ENCODE peak calls at places on chromosome 21, in five cellular contexts. One of them, this sample, is unnamed.

GRCh38 chr21:26844258-26845065 is 747 bp downstream of the ADAMTS1 start:
- DNase-seq in hepatocyte: peak; percentile 71
- DNase-seq in GM23248: peak; percentile 76
- DNase-seq in PC-3: peak; percentile 33
- DNase-seq in HCT116: no peak
- DNase-seq in this sample: no peak

GRCh38 chr21:39660191-39660590 is 47.5 kb downstream of the B3GALT5 start:
- DNase-seq in GM23248: peak; percentile 30
- DNase-seq in hepatocyte: peak; percentile 48
- DNase-seq in HCT116: no peak
- DNase-seq in PC-3: peak; percentile 25
- DNase-seq in this sample: no peak

GRCh38 chr21:28445081-28445830 is 547.4 kb downstream of the LTN1 start:
- DNase-seq in PC-3: peak; percentile 91
- DNase-seq in hepatocyte: no peak
- DNase-seq in HCT116: no peak
- DNase-seq in GM23248: peak; percentile 87
- DNase-seq in this sample: no peak

GRCh38 chr21:16992448-16992847 is 520.4 kb upstream of the CXADR start:
- DNase-seq in HCT116: no peak
- DNase-seq in PC-3: no peak
- DNase-seq in GM23248: no peak
- DNase-seq in hepatocyte: no peak
- DNase-seq in this sample: no peak

GRCh38 chr21:43600642-43601397 is 58.5 kb downstream of the HSF2BP start:
- DNase-seq in HCT116: no peak
- DNase-seq in GM23248: peak; percentile 91
- DNase-seq in hepatocyte: peak; percentile 49
- DNase-seq in PC-3: peak; percentile 92
- DNase-seq in this sample: peak; percentile 83

GRCh38 chr21:35204850-35205564 is 155.9 kb upstream of the RUNX1 start:
- DNase-seq in GM23248: peak; percentile 85
- DNase-seq in hepatocyte: peak; percentile 66
- DNase-seq in HCT116: no peak
- DNase-seq in PC-3: no peak
- DNase-seq in this sample: no peak

GRCh38 chr21:33314096-33314495 is 10.7 kb upstream of the IFNAR1 start:
- DNase-seq in hepatocyte: no peak
- DNase-seq in GM23248: peak; percentile 46
- DNase-seq in HCT116: no peak
- DNase-seq in PC-3: no peak
- DNase-seq in this sample: no peak

GRCh38 chr21:27397578-27397977 is 430.7 kb upstream of the ADAMTS5 start:
- DNase-seq in GM23248: no peak
- DNase-seq in HCT116: no peak
- DNase-seq in hepatocyte: no peak
- DNase-seq in PC-3: no peak
- DNase-seq in this sample: no peak

GRCh38 chr21:38913120-38913975 is 107.6 kb downstream of the ETS2 start:
- DNase-seq in HCT116: peak; percentile 77
- DNase-seq in hepatocyte: peak; percentile 92
- DNase-seq in PC-3: peak; percentile 85
- DNase-seq in GM23248: peak; percentile 84
- DNase-seq in this sample: peak; percentile 87

GRCh38 chr21:31874817-31875216 is 2.0 kb downstream of the HUNK start:
- DNase-seq in hepatocyte: peak; percentile 45
- DNase-seq in PC-3: no peak
- DNase-seq in HCT116: no peak
- DNase-seq in GM23248: peak; percentile 27
- DNase-seq in this sample: no peak

GRCh38 chr21:34912022-34912933 is 136.8 kb downstream of the RUNX1 start:
- DNase-seq in HCT116: no peak
- DNase-seq in hepatocyte: no peak
- DNase-seq in GM23248: peak; percentile 20
- DNase-seq in PC-3: peak; percentile 33
- DNase-seq in this sample: no peak

GRCh38 chr21:35138665-35139381 is 89.7 kb upstream of the RUNX1 start:
- DNase-seq in HCT116: peak; percentile 93
- DNase-seq in PC-3: peak; percentile 94
- DNase-seq in GM23248: peak; percentile 61
- DNase-seq in hepatocyte: peak; percentile 17
- DNase-seq in this sample: peak; percentile 95

GRCh38 chr21:20330652-20331051 is 667.6 kb upstream of the NCAM2 start:
- DNase-seq in PC-3: no peak
- DNase-seq in hepatocyte: no peak
- DNase-seq in GM23248: no peak
- DNase-seq in HCT116: no peak
- DNase-seq in this sample: no peak

GRCh38 chr21:18252686-18253085 is 8.1 kb downstream of the CHODL start:
- DNase-seq in GM23248: no peak
- DNase-seq in PC-3: no peak
- DNase-seq in hepatocyte: no peak
- DNase-seq in HCT116: no peak
- DNase-seq in this sample: no peak

GRCh38 chr21:31580866-31581276 is 78.6 kb upstream of the SOD1 start:
- DNase-seq in PC-3: peak; percentile 88
- DNase-seq in hepatocyte: peak; percentile 81
- DNase-seq in HCT116: peak; percentile 57
- DNase-seq in GM23248: peak; percentile 70
- DNase-seq in this sample: peak; percentile 56

GRCh38 chr21:30482130-30482529 is 2.0 kb upstream of the KRTAP19-1 start:
- DNase-seq in HCT116: no peak
- DNase-seq in PC-3: no peak
- DNase-seq in hepatocyte: no peak
- DNase-seq in GM23248: no peak
- DNase-seq in this sample: no peak
- H3K9me2 ChIP-seq in HCT116: no peaks in the 10 kb centered on the region
- H3K9me2 ChIP-seq in PC-3: no peaks in the 10 kb centered on the region
- H3K9me2 ChIP-seq in hepatocyte: no peaks in the 10 kb centered on the region
- H3K9me2 ChIP-seq in GM23248: no peaks in the 10 kb centered on the region
- H3K9me2 ChIP-seq in this sample: no peaks in the 10 kb centered on the region

GRCh38 chr21:45974073-45975016 is 7.2 kb upstream of the COL6A1 start:
- DNase-seq in HCT116: peak; percentile 36
- DNase-seq in PC-3: peak; percentile 74
- DNase-seq in GM23248: peak; percentile 84
- DNase-seq in hepatocyte: peak; percentile 64
- DNase-seq in this sample: peak; percentile 31
- TF ChIP-seq EZH2 in HCT116: no peak
- TF ChIP-seq EZH2 in PC-3: no peak
- TF ChIP-seq EZH2 in GM23248: no peak
- TF ChIP-seq EZH2 in hepatocyte: peak; percentile 35
- TF ChIP-seq EZH2 in this sample: no peak

DNA sequence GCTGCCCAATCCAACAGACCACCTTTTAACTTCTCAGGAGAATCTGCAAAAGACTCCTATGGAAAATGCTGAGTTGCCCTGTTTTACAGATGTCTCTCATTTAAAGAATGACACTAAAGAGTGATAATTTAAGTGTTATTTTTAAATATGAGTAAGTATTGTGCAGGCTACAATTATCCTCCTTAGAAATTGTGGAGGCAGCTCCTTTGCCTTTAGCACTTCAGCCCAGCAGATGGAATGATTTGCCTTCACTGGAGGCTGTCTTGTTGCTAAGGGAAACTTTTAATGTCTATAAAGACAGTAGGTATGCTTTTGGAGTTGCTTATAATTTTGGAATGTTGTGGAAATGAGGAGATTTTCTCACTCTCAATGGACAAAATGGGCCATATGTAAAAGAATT is 1345.5 kb downstream of the NCAM2 start:
- DNase-seq in GM23248: no peak
- DNase-seq in PC-3: no peak
- DNase-seq in HCT116: no peak
- DNase-seq in hepatocyte: no peak
- DNase-seq in this sample: no peak
- H3K9me2 ChIP-seq in GM23248: no peaks in the 10 kb centered on the region
- H3K9me2 ChIP-seq in PC-3: no peaks in the 10 kb centered on the region
- H3K9me2 ChIP-seq in HCT116: no peaks in the 10 kb centered on the region
- H3K9me2 ChIP-seq in hepatocyte: no peaks in the 10 kb centered on the region
- H3K9me2 ChIP-seq in this sample: no peaks in the 10 kb centered on the region

GRCh38 chr21:37006243-37006520 is 320 bp upstream of the RIPPLY3 start:
- DNase-seq in PC-3: no peak
- DNase-seq in HCT116: no peak
- DNase-seq in GM23248: peak; percentile 6
- DNase-seq in hepatocyte: peak; percentile 21
- DNase-seq in this sample: no peak
- TF ChIP-seq EZH2 in PC-3: no peak
- TF ChIP-seq EZH2 in HCT116: no peak
- TF ChIP-seq EZH2 in GM23248: no peak
- TF ChIP-seq EZH2 in hepatocyte: no peak
- TF ChIP-seq EZH2 in this sample: no peak

DNA sequence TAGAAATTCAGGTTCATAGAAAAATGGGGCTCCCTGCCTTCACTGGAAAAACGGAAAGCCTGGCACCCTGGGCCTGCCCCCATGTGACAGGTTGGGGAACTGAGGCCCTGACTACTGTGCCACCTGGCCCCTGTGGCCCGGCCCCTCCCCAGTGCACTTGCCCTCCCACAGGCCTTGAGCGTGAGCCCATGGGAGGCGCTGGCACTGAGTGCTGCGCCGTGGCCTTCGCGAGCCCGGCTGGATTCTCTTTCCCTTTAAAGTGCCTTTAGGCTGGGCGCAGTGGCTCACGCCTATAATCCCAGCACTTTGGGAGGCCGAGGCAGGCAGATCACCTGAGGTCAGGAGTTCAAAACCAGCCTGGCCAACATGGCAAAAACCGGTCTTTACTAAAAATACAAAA is 45.7 kb downstream of the SLC37A1 start:
- DNase-seq in hepatocyte: no peak
- DNase-seq in HCT116: no peak
- DNase-seq in PC-3: no peak
- DNase-seq in GM23248: no peak
- DNase-seq in this sample: no peak
- H3K9me2 ChIP-seq in hepatocyte: no peaks in the 10 kb centered on the region
- H3K9me2 ChIP-seq in HCT116: no peaks in the 10 kb centered on the region
- H3K9me2 ChIP-seq in PC-3: no peaks in the 10 kb centered on the region
- H3K9me2 ChIP-seq in GM23248: no peaks in the 10 kb centered on the region
- H3K9me2 ChIP-seq in this sample: no peaks in the 10 kb centered on the region

GRCh38 chr21:45074818-45075605 is 632 bp downstream of the ADARB1 start:
- DNase-seq in HCT116: no peak
- DNase-seq in GM23248: peak; percentile 52
- DNase-seq in PC-3: peak; percentile 55
- DNase-seq in hepatocyte: peak; percentile 37
- DNase-seq in this sample: no peak
- TF ChIP-seq EZH2 in HCT116: no peak
- TF ChIP-seq EZH2 in GM23248: no peak
- TF ChIP-seq EZH2 in PC-3: no peak
- TF ChIP-seq EZH2 in hepatocyte: no peak
- TF ChIP-seq EZH2 in this sample: no peak

DNA sequence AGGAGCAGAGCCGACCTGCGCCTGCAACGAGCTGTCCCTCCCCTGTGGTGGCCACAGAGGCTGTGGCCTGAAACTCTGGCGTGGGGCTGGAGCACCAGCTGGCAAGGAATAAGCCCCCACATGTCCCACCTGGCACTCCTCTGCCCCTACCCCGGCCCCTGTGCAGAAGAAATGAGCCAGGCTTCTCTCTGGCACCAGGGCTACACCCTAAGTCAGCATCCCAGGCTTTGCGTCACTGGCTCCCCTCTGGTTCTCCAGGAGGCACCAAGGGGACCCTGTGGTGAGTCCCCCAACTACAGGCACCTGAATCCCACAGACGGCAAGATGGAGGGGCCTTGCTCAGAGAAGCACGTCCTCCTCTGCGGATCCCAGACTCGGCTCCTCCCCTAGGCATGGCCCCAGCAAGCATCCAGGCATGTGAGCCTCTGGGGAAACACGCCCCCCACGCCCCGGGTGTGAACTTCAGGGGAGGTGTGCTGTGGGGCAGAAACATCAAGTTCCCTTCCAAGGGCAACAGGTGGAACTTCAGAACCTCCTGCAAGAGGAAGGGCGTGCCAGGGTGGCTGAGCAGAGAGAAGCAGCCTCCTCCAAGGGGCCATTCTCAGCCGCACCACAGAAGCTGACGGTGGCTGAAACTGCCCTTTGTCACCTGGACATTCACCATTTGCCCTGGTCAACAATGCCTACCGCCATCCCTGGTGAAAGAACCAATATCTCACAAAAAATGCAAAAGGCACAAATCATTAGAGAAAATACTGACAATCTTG is 2.9 kb downstream of the KRTAP10-7 start:
- DNase-seq in GM23248: no peak
- DNase-seq in HCT116: no peak
- DNase-seq in hepatocyte: no peak
- DNase-seq in PC-3: no peak
- DNase-seq in this sample: no peak
- H3K9me2 ChIP-seq in GM23248: no peaks in the 10 kb centered on the region
- H3K9me2 ChIP-seq in HCT116: no peaks in the 10 kb centered on the region
- H3K9me2 ChIP-seq in hepatocyte: no peaks in the 10 kb centered on the region
- H3K9me2 ChIP-seq in PC-3: no peaks in the 10 kb centered on the region
- H3K9me2 ChIP-seq in this sample: no peaks in the 10 kb centered on the region

GRCh38 chr21:45377866-45378257 is 27.1 kb upstream of the COL18A1 start:
- DNase-seq in PC-3: no peak
- DNase-seq in hepatocyte: no peak
- DNase-seq in GM23248: no peak
- DNase-seq in HCT116: no peak
- DNase-seq in this sample: no peak
- TF ChIP-seq EZH2 in PC-3: no peak
- TF ChIP-seq EZH2 in hepatocyte: no peak
- TF ChIP-seq EZH2 in GM23248: no peak
- TF ChIP-seq EZH2 in HCT116: no peak
- TF ChIP-seq EZH2 in this sample: no peak

GRCh38 chr21:36218691-36219090 is 62.1 kb downstream of the DOP1B start:
- DNase-seq in GM23248: no peak
- DNase-seq in hepatocyte: no peak
- DNase-seq in PC-3: no peak
- DNase-seq in HCT116: no peak
- DNase-seq in this sample: no peak
- H3K9me2 ChIP-seq in GM23248: no peaks in the 10 kb centered on the region
- H3K9me2 ChIP-seq in hepatocyte: no peaks in the 10 kb centered on the region
- H3K9me2 ChIP-seq in PC-3: no peaks in the 10 kb centered on the region
- H3K9me2 ChIP-seq in HCT116: no peaks in the 10 kb centered on the region
- H3K9me2 ChIP-seq in this sample: no peaks in the 10 kb centered on the region

This sample was measured in PC-9.